ENCODE peak calls at places on chromosomes 16 and 17, in nine cellular contexts. K, U, Q, G, V, Z, O, I and L are unnamed samples.

GRCh38 chr17:41413353-41413752 is 11.0 kb downstream of the KRT37 start:
- DNase-seq in O (no peak), I (no peak), Q (no peak), K (no peak), V (no peak), G (no peak), Z (no peak), U (no peak), L (no peak)

GRCh38 chr17:74271281-74271680 is 2.8 kb upstream of the DNAI2 start:
- DNase-seq in K (no peak), I (no peak), Z (no peak), Q (no peak), G (no peak), V (no peak), U (no peak), O (no peak), L (no peak)

GRCh38 chr16:51268237-51268636 is 117.2 kb upstream of the SALL1 start:
- DNase-seq in Q (no peak), G (no peak), V (no peak), O (no peak), K (no peak), I (no peak), U (no peak), Z (no peak), L (no peak)

GRCh38 chr17:6639651-6640535 is 618 bp downstream of the KIAA0753 start:
- DNase-seq in G (peak), O (peak), K (peak), I (no peak), V (no peak), Z (peak), Q (no peak), U (peak), L (peak)

GRCh38 chr16:19555938-19556778 is 655 bp downstream of the VPS35L start:
- DNase-seq in U (no peak), Q (no peak), G (peak), K (peak), Z (peak), V (no peak), I (peak), O (no peak), L (no peak)

GRCh38 chr16:57575468-57576277 is 33.2 kb downstream of the ADGRG5 start:
- DNase-seq in Q (no peak), G (no peak), Z (no peak), K (peak), U (no peak), I (no peak), O (no peak), V (no peak), L (no peak)

GRCh38 chr17:81481011-81481799 is 31.4 kb downstream of the ACTG1 start:
- DNase-seq in I (peak), O (peak), Q (peak), U (peak), Z (peak), G (peak), K (peak), V (peak), L (peak)

GRCh38 chr16:88651276-88651988 is 579 bp upstream of the CYBA start:
- DNase-seq in O (no peak), Q (peak), Z (peak), G (peak), K (no peak), V (peak), U (peak), I (no peak), L (no peak)

GRCh38 chr16:23072084-23072599 is 77.1 kb downstream of the USP31 start:
- DNase-seq in K (no peak), U (peak), Z (peak), V (peak), G (peak), Q (peak), O (peak), I (no peak), L (peak)

GRCh38 chr17:13751485-13751793 is 149.7 kb upstream of the HS3ST3A1 start:
- DNase-seq in Q (no peak), U (no peak), G (no peak), O (no peak), V (no peak), K (no peak), Z (no peak), I (no peak), L (no peak)

GRCh38 chr16:57802635-57803412 is 533 bp upstream of the KIFC3 start:
- DNase-seq in O (no peak), U (no peak), Q (no peak), G (no peak), K (no peak), V (no peak), I (peak), Z (peak), L (no peak)

GRCh38 chr16:50263060-50263909 is 3.1 kb upstream of the ADCY7 start:
- DNase-seq in Q (no peak), U (no peak), Z (no peak), I (peak), K (no peak), G (no peak), V (no peak), O (no peak), L (no peak)

GRCh38 chr16:56897026-56897799 is 32.2 kb downstream of the SLC12A3 start:
- DNase-seq in I (no peak), O (no peak), V (peak), K (no peak), G (no peak), Z (no peak), U (no peak), Q (no peak), L (no peak)

GRCh38 chr16:50954469-50954868 is 196.6 kb downstream of the SALL1 start:
- DNase-seq in K (no peak), G (no peak), O (no peak), Q (no peak), V (no peak), I (no peak), U (no peak), Z (no peak), L (no peak)

GRCh38 chr17:44909681-44910144 is 5.6 kb downstream of the GFAP start:
- DNase-seq in Z (no peak), U (no peak), V (no peak), G (no peak), K (no peak), O (no peak), Q (no peak), I (no peak), L (peak)

GRCh38 chr16:49305406-49305805 is 23.8 kb upstream of the CBLN1 start:
- DNase-seq in Q (no peak), U (no peak), G (no peak), Z (no peak), I (no peak), O (no peak), V (no peak), K (no peak), L (no peak)

GRCh38 chr17:43316522-43317142 is 82.2 kb upstream of the ARL4D start:
- DNase-seq in K (peak), I (no peak), G (no peak), U (no peak), V (peak), Z (no peak), Q (no peak), O (no peak), L (no peak)

GRCh38 chr16:81095653-81095952 is 592 bp downstream of the GCSH start:
- DNase-seq in V (no peak), U (no peak), I (no peak), G (no peak), K (no peak), Z (no peak), Q (no peak), O (no peak), L (no peak)

GRCh38 chr16:81094771-81095251 is 1.4 kb downstream of the GCSH start:
- DNase-seq in O (no peak), Q (no peak), K (no peak), V (no peak), I (no peak), Z (no peak), G (no peak), U (no peak), L (no peak)

GRCh38 chr16:81096715-81097208 is 567 bp upstream of the GCSH start:
- DNase-seq in Q (no peak), U (no peak), I (no peak), V (no peak), K (no peak), O (peak), Z (no peak), G (no peak), L (no peak)

GRCh38 chr16:81097230-81097629 is 1.0 kb upstream of the GCSH start:
- DNase-seq in Z (no peak), O (no peak), K (no peak), I (no peak), U (no peak), G (no peak), Q (no peak), V (no peak), L (no peak)

DNA sequence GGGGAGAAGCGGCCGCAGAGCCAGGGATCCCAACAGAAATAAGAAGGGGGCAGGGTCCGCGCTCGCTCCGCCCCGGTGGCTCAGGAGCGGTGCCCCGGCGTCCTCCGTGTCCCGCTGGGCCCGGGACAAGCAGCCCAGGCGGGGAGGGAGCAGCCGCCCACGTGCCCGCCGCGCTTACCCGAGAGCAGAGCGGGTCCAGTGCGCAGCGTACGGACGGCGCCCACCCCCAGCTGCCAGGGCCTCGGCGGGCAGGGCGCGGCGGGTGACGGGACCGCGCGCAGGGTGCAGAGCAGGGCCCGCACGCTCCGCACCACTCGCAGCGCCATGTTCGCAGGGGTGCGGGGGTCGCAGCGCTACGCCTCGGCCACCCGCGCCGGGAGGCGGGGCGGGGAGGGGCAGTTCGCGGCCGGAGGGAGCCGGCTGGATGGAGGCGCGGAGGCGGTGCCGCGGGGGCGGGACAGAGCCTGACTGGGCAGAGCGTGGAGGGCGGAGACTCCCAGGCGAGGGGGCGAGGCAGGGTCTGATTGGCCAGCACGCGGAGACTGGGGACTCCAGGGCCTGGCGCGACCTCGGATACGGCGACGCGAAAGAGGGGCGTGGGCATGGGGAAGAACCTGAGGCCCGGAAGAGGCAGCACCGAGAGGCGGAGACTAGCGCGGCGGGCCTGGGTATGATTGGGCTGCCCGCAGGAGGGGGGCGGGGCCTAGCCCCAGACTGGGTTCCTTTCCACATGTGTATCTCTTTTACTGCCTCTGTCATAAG is at the start of gene GCSH:
- DNase-seq in G (peak), I (peak), V (peak), Z (peak), K (peak), O (peak), Q (peak), U (peak), L (peak)
- TF ChIP-seq CTCF in G (no peak), I (no peak), V (no peak), Z (no peak), K (no peak), O (no peak), Q (no peak), U (no peak), L (no peak)

GRCh38 chr17:79144090-79144610 is 69.5 kb downstream of the ENGASE start:
- DNase-seq in Q (no peak), V (no peak), O (no peak), U (no peak), G (no peak), I (no peak), Z (no peak), K (no peak), L (no peak)
- H3K27ac ChIP-seq in Q (no peak), V (no peak), O (no peak), U (no peak), G (no peak), I (no peak), Z (no peak), K (no peak), L (no peak)

GRCh38 chr17:34665803-34666763 is 86.7 kb downstream of the TMEM132E start:
- DNase-seq in Z (no peak), O (no peak), G (no peak), K (no peak), Q (no peak), I (peak), U (no peak), V (no peak), L (no peak)
- TF ChIP-seq CTCF in Z (no peak), O (no peak), G (no peak), K (no peak), Q (no peak), I (peak), U (no peak), V (no peak), L (no peak)

GRCh38 chr17:83101805-83102480 is 22.5 kb downstream of the METRNL start:
- DNase-seq in Q (no peak), I (no peak), O (no peak), Z (no peak), K (no peak), V (no peak), G (no peak), U (peak), L (no peak)
- H3K27ac ChIP-seq in Q (peak), I (no peak), O (no peak), Z (no peak), K (no peak), V (peak), G (no peak), U (peak), L (peak)

DNA sequence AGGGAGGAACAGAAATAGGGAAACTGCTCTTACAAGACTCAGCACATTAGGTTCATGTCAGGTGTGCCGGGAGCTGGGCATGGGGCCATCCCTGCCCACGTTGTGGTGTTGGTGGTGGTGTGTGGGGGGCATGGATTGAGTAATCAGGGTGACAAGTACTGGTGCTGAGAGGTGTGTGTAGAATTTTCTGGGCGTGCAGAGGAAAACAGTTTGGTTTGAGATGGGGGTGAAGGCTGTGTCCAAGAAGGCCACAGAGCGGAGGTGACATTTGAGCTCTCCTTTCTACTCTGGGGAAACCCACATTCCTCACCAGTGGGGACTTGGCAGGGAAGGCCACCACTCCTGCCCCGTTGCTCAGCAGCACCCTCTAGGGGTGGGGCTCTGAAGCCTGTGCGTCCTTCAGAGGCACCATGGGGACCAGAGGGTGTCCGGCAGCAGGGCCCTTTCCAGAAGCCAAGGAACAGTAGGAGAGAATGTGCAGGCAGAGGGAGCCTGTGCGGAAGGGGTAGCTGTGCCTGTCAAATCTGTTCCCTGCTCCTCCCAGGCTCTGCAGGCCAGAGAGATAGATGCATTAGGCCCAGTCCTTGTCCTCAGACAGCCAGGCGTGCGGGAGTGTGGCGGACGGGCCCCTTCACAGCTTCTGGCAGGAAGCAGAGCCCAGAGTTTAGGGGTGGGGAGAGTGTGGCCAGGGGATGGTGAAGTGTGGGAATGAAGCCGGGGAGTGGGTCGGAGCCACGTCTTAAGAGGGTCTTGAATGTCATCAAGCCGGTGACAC is 48.7 kb upstream of the GSE1 start:
- DNase-seq in O (no peak), K (no peak), U (peak), Q (no peak), I (no peak), V (no peak), G (no peak), Z (peak), L (peak)
- TF ChIP-seq CTCF in O (no peak), K (peak), U (peak), Q (peak), I (peak), V (peak), G (peak), Z (peak), L (peak)

GRCh38 chr17:17590141-17590735 is 1.3 kb downstream of the PEMT start:
- DNase-seq in U (no peak), K (no peak), V (no peak), I (no peak), O (peak), Z (no peak), Q (no peak), G (no peak), L (no peak)
- H3K27ac ChIP-seq in U (peak), K (peak), V (peak), I (no peak), O (no peak), Z (peak), Q (peak), G (no peak), L (peak)

GRCh38 chr17:10616502-10617119 is 40.5 kb downstream of the MYH3 start:
- DNase-seq in Q (peak), I (peak), G (peak), U (peak), O (peak), Z (peak), V (peak), K (peak), L (peak)
- TF ChIP-seq CTCF in Q (peak), I (peak), G (peak), U (peak), O (peak), Z (peak), V (peak), K (peak), L (peak)

DNA sequence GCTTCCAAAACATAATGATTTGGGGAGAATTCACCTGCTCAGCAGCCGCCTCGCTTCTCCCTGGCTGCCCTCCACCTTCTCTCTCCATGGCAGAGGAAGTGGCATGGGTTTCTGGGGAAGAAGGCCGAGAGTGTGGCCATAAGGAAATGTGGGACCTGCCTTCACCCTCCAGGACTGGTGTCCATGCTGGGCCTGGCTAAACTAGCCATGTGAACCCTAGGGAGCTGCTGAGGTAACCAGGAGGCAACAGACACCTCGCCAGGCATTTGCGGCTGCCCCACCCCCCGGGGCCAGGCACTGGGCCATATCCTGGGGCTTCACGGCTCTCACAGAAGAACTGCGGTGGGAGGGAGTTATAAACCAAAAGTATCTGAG is 9.9 kb upstream of the CMTM4 start:
- DNase-seq in O (no peak), G (no peak), U (no peak), I (no peak), V (no peak), Z (no peak), K (no peak), Q (no peak), L (no peak)
- H3K27ac ChIP-seq in O (no peak), G (peak), U (peak), I (no peak), V (no peak), Z (no peak), K (no peak), Q (peak), L (peak)

GRCh38 chr16:1563786-1564185 is 30.3 kb downstream of the TMEM204 start:
- DNase-seq in O (no peak), U (no peak), I (no peak), V (no peak), Z (no peak), G (no peak), K (no peak), Q (no peak), L (no peak)

GRCh38 chr16:1561836-1562235 is 28.4 kb downstream of the TMEM204 start:
- DNase-seq in V (no peak), O (no peak), Z (no peak), G (no peak), Q (no peak), K (no peak), U (no peak), I (no peak), L (no peak)

GRCh38 chr16:1561266-1561665 is 27.8 kb downstream of the TMEM204 start:
- DNase-seq in V (no peak), G (no peak), I (no peak), U (no peak), K (no peak), O (no peak), Q (no peak), Z (no peak), L (no peak)

GRCh38 chr16:1565083-1565805 is 31.8 kb downstream of the TMEM204 start:
- DNase-seq in U (no peak), O (no peak), I (no peak), V (no peak), G (no peak), K (no peak), Z (no peak), Q (no peak), L (no peak)

DNA sequence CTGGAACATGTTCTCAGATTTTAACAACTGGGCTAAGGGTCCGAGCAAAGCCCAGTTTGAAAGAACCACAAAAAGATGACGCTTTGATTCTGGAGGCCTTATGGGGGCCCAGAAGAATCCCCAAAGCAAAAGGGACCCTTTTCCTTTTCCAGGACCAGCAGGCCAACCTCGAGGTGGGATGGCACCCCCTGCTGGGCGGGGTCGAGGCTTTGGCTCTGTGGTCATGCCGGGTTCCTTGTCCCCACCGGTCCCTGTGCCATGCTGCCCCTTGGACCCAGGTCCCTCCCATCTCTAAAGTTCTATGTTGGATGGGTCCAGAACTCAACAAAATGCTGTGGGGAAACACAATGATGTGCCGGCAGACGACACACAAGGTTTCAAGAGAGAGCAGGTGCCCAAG is 30.9 kb downstream of the TMEM204 start:
- DNase-seq in U (no peak), V (no peak), G (no peak), K (peak), Q (no peak), I (no peak), Z (no peak), O (no peak), L (no peak)
- TF ChIP-seq CTCF in U (peak), V (no peak), G (peak), K (peak), Q (peak), I (no peak), Z (peak), O (no peak), L (peak)

GRCh38 chr17:27464431-27464830 is 8.2 kb downstream of the KSR1 start:
- DNase-seq in K (no peak), U (no peak), Z (no peak), I (no peak), V (no peak), Q (no peak), G (no peak), O (no peak), L (no peak)
- H3K27ac ChIP-seq in K (no peak), U (no peak), Z (no peak), I (no peak), V (no peak), Q (no peak), G (no peak), O (no peak), L (no peak)